ENCODE peak calls at places on chromosomes 16 and 17, in eight cellular contexts. One of them, this sample, is unnamed.

GRCh38 chr17:73909156-73909555 is 264.9 kb upstream of the SDK2 start:
- DNase-seq in substantia nigra: no peak
- DNase-seq in NCI-H82: no peak
- DNase-seq in caudate nucleus: no peak
- DNase-seq in HFFc6: no peak
- DNase-seq in stimulated activated CD4-positive, alpha-beta T cell treated with anti-CD3 and anti-CD28 coated beads, Interleukin-4, amount 100 ng/mL, for 48 hours: no peak
- DNase-seq in H9: no peak
- DNase-seq in NCI-H526: peak
- DNase-seq in this sample: no peak

GRCh38 chr16:68786685-68787418 is 49.8 kb downstream of the CDH1 start:
- DNase-seq in NCI-H82: no peak
- DNase-seq in substantia nigra: peak
- DNase-seq in HFFc6: no peak
- DNase-seq in NCI-H526: peak
- DNase-seq in caudate nucleus: peak
- DNase-seq in H9: no peak
- DNase-seq in stimulated activated CD4-positive, alpha-beta T cell treated with anti-CD3 and anti-CD28 coated beads, Interleukin-4, amount 100 ng/mL, for 48 hours: no peak
- DNase-seq in this sample: no peak

GRCh38 chr17:31497994-31498826 is 106.7 kb downstream of the RAB11FIP4 start:
- DNase-seq in H9: no peak
- DNase-seq in HFFc6: no peak
- DNase-seq in substantia nigra: no peak
- DNase-seq in NCI-H82: no peak
- DNase-seq in stimulated activated CD4-positive, alpha-beta T cell treated with anti-CD3 and anti-CD28 coated beads, Interleukin-4, amount 100 ng/mL, for 48 hours: no peak
- DNase-seq in caudate nucleus: no peak
- DNase-seq in NCI-H526: no peak
- DNase-seq in this sample: no peak

GRCh38 chr17:29346462-29346861 is 43.7 kb upstream of the TAOK1 start:
- DNase-seq in substantia nigra: no peak
- DNase-seq in NCI-H526: no peak
- DNase-seq in stimulated activated CD4-positive, alpha-beta T cell treated with anti-CD3 and anti-CD28 coated beads, Interleukin-4, amount 100 ng/mL, for 48 hours: no peak
- DNase-seq in caudate nucleus: no peak
- DNase-seq in NCI-H82: no peak
- DNase-seq in H9: no peak
- DNase-seq in HFFc6: no peak
- DNase-seq in this sample: no peak

GRCh38 chr17:19016297-19016696 is 11.7 kb upstream of the FAM83G start:
- DNase-seq in NCI-H82: no peak
- DNase-seq in H9: no peak
- DNase-seq in substantia nigra: no peak
- DNase-seq in NCI-H526: no peak
- DNase-seq in HFFc6: no peak
- DNase-seq in caudate nucleus: no peak
- DNase-seq in stimulated activated CD4-positive, alpha-beta T cell treated with anti-CD3 and anti-CD28 coated beads, Interleukin-4, amount 100 ng/mL, for 48 hours: no peak
- DNase-seq in this sample: no peak

GRCh38 chr17:1904273-1905052 is 74.7 kb downstream of the RPA1 start:
- DNase-seq in caudate nucleus: no peak
- DNase-seq in H9: no peak
- DNase-seq in substantia nigra: no peak
- DNase-seq in HFFc6: no peak
- DNase-seq in NCI-H82: peak
- DNase-seq in NCI-H526: peak
- DNase-seq in stimulated activated CD4-positive, alpha-beta T cell treated with anti-CD3 and anti-CD28 coated beads, Interleukin-4, amount 100 ng/mL, for 48 hours: no peak
- DNase-seq in this sample: no peak

GRCh38 chr17:78529251-78529650 is 47.9 kb downstream of the DNAH17 start:
- DNase-seq in HFFc6: no peak
- DNase-seq in H9: no peak
- DNase-seq in NCI-H526: no peak
- DNase-seq in substantia nigra: no peak
- DNase-seq in NCI-H82: no peak
- DNase-seq in stimulated activated CD4-positive, alpha-beta T cell treated with anti-CD3 and anti-CD28 coated beads, Interleukin-4, amount 100 ng/mL, for 48 hours: no peak
- DNase-seq in caudate nucleus: no peak
- DNase-seq in this sample: no peak

GRCh38 chr17:63622571-63623390 is 564 bp downstream of the MAP3K3 start:
- DNase-seq in caudate nucleus: no peak
- DNase-seq in NCI-H526: peak
- DNase-seq in stimulated activated CD4-positive, alpha-beta T cell treated with anti-CD3 and anti-CD28 coated beads, Interleukin-4, amount 100 ng/mL, for 48 hours: peak
- DNase-seq in HFFc6: peak
- DNase-seq in H9: peak
- DNase-seq in substantia nigra: peak
- DNase-seq in NCI-H82: peak
- DNase-seq in this sample: peak

GRCh38 chr16:84461504-84462295 is 42.8 kb downstream of the MEAK7 start:
- DNase-seq in substantia nigra: no peak
- DNase-seq in NCI-H526: no peak
- DNase-seq in H9: peak
- DNase-seq in HFFc6: no peak
- DNase-seq in caudate nucleus: no peak
- DNase-seq in stimulated activated CD4-positive, alpha-beta T cell treated with anti-CD3 and anti-CD28 coated beads, Interleukin-4, amount 100 ng/mL, for 48 hours: no peak
- DNase-seq in NCI-H82: no peak
- DNase-seq in this sample: no peak

GRCh38 chr16:29686740-29687327 is 7.9 kb downstream of the QPRT start:
- DNase-seq in stimulated activated CD4-positive, alpha-beta T cell treated with anti-CD3 and anti-CD28 coated beads, Interleukin-4, amount 100 ng/mL, for 48 hours: no peak
- DNase-seq in HFFc6: no peak
- DNase-seq in substantia nigra: no peak
- DNase-seq in NCI-H82: no peak
- DNase-seq in caudate nucleus: no peak
- DNase-seq in NCI-H526: no peak
- DNase-seq in H9: no peak
- DNase-seq in this sample: no peak

GRCh38 chr16:57517397-57518367 is 18.7 kb downstream of the CCDC102A start:
- DNase-seq in NCI-H526: no peak
- DNase-seq in HFFc6: no peak
- DNase-seq in NCI-H82: no peak
- DNase-seq in caudate nucleus: no peak
- DNase-seq in substantia nigra: no peak
- DNase-seq in stimulated activated CD4-positive, alpha-beta T cell treated with anti-CD3 and anti-CD28 coated beads, Interleukin-4, amount 100 ng/mL, for 48 hours: no peak
- DNase-seq in H9: no peak
- DNase-seq in this sample: no peak

GRCh38 chr16:28326881-28327610 is 34.7 kb downstream of the SBK1 start:
- DNase-seq in NCI-H82: peak
- DNase-seq in H9: peak
- DNase-seq in substantia nigra: peak
- DNase-seq in caudate nucleus: no peak
- DNase-seq in HFFc6: peak
- DNase-seq in stimulated activated CD4-positive, alpha-beta T cell treated with anti-CD3 and anti-CD28 coated beads, Interleukin-4, amount 100 ng/mL, for 48 hours: peak
- DNase-seq in NCI-H526: no peak
- DNase-seq in this sample: peak

GRCh38 chr16:48942996-48943395 is 333.0 kb upstream of the N4BP1 start:
- DNase-seq in substantia nigra: no peak
- DNase-seq in NCI-H82: no peak
- DNase-seq in caudate nucleus: no peak
- DNase-seq in HFFc6: no peak
- DNase-seq in stimulated activated CD4-positive, alpha-beta T cell treated with anti-CD3 and anti-CD28 coated beads, Interleukin-4, amount 100 ng/mL, for 48 hours: no peak
- DNase-seq in NCI-H526: no peak
- DNase-seq in H9: no peak
- DNase-seq in this sample: no peak